ENCODE peak calls at places on chromosomes 3 and 15, in eight cellular contexts. One of them, this sample, is unnamed.

GRCh38 chr3:58272891-58273290 is 33.2 kb upstream of the RPP14 start:
- DNase-seq in aorta: no peak
- DNase-seq in kidney glomerular epithelial cell: no peak
- DNase-seq in GM04504: no peak
- DNase-seq in GM23248: peak
- DNase-seq in A549: no peak
- DNase-seq in ureter: no peak
- DNase-seq in pancreas: no peak
- DNase-seq in this sample: no peak

GRCh38 chr3:175598740-175599139 is 739.6 kb downstream of the NAALADL2 start:
- DNase-seq in A549: no peak
- DNase-seq in aorta: no peak
- DNase-seq in ureter: no peak
- DNase-seq in GM04504: no peak
- DNase-seq in pancreas: no peak
- DNase-seq in kidney glomerular epithelial cell: no peak
- DNase-seq in GM23248: no peak
- DNase-seq in this sample: no peak

GRCh38 chr3:195286115-195286872 is 15.3 kb upstream of the XXYLT1 start:
- DNase-seq in pancreas: no peak
- DNase-seq in GM23248: peak
- DNase-seq in GM04504: no peak
- DNase-seq in aorta: no peak
- DNase-seq in ureter: no peak
- DNase-seq in kidney glomerular epithelial cell: no peak
- DNase-seq in A549: no peak
- DNase-seq in this sample: no peak

GRCh38 chr3:38662544-38662943 is 13.1 kb upstream of the SCN5A start:
- DNase-seq in GM23248: peak
- DNase-seq in pancreas: no peak
- DNase-seq in kidney glomerular epithelial cell: peak
- DNase-seq in GM04504: peak
- DNase-seq in ureter: no peak
- DNase-seq in A549: peak
- DNase-seq in aorta: no peak
- DNase-seq in this sample: no peak

GRCh38 chr3:151538706-151539403 is 78.0 kb upstream of the IGSF10 start:
- DNase-seq in GM04504: peak
- DNase-seq in aorta: no peak
- DNase-seq in pancreas: peak
- DNase-seq in kidney glomerular epithelial cell: no peak
- DNase-seq in A549: no peak
- DNase-seq in GM23248: peak
- DNase-seq in ureter: no peak
- DNase-seq in this sample: peak

GRCh38 chr3:126971891-126972351 is 11.0 kb upstream of the PLXNA1 start:
- DNase-seq in kidney glomerular epithelial cell: no peak
- DNase-seq in GM04504: no peak
- DNase-seq in GM23248: peak
- DNase-seq in ureter: peak
- DNase-seq in pancreas: peak
- DNase-seq in A549: no peak
- DNase-seq in aorta: peak
- DNase-seq in this sample: peak

GRCh38 chr3:127124135-127124534 is 68.8 kb upstream of the PRR23E start:
- DNase-seq in ureter: no peak
- DNase-seq in kidney glomerular epithelial cell: no peak
- DNase-seq in GM23248: peak
- DNase-seq in pancreas: no peak
- DNase-seq in GM04504: no peak
- DNase-seq in aorta: no peak
- DNase-seq in A549: no peak
- DNase-seq in this sample: no peak

GRCh38 chr15:28873585-28874139 is 12.1 kb upstream of the APBA2 start:
- DNase-seq in GM04504: no peak
- DNase-seq in A549: no peak
- DNase-seq in GM23248: no peak
- DNase-seq in aorta: peak
- DNase-seq in pancreas: peak
- DNase-seq in ureter: no peak
- DNase-seq in kidney glomerular epithelial cell: no peak
- DNase-seq in this sample: no peak

GRCh38 chr15:37099321-37100108 is 834 bp downstream of the MEIS2 start:
- DNase-seq in A549: peak
- DNase-seq in GM23248: peak
- DNase-seq in kidney glomerular epithelial cell: no peak
- DNase-seq in pancreas: peak
- DNase-seq in GM04504: no peak
- DNase-seq in ureter: peak
- DNase-seq in aorta: no peak
- DNase-seq in this sample: no peak

GRCh38 chr15:77633913-77634265 is 1.2 kb upstream of the LINGO1 start:
- DNase-seq in GM23248: no peak
- DNase-seq in GM04504: no peak
- DNase-seq in ureter: no peak
- DNase-seq in pancreas: no peak
- DNase-seq in A549: no peak
- DNase-seq in aorta: no peak
- DNase-seq in kidney glomerular epithelial cell: no peak
- DNase-seq in this sample: no peak

GRCh38 chr15:42203891-42204290 is 4.2 kb downstream of the VPS39 start:
- DNase-seq in kidney glomerular epithelial cell: no peak
- DNase-seq in aorta: no peak
- DNase-seq in GM04504: no peak
- DNase-seq in A549: no peak
- DNase-seq in GM23248: peak
- DNase-seq in ureter: no peak
- DNase-seq in pancreas: no peak
- DNase-seq in this sample: no peak

GRCh38 chr3:138434875-138435772 is 708 bp downstream of the ESYT3 start:
- DNase-seq in ureter: no peak
- DNase-seq in GM04504: no peak
- DNase-seq in A549: peak
- DNase-seq in aorta: peak
- DNase-seq in pancreas: no peak
- DNase-seq in kidney glomerular epithelial cell: no peak
- DNase-seq in GM23248: peak
- DNase-seq in this sample: no peak

GRCh38 chr15:39774688-39775267 is 7.9 kb downstream of the FSIP1 start:
- DNase-seq in aorta: no peak
- DNase-seq in kidney glomerular epithelial cell: no peak
- DNase-seq in GM23248: no peak
- DNase-seq in A549: no peak
- DNase-seq in pancreas: no peak
- DNase-seq in ureter: no peak
- DNase-seq in GM04504: no peak
- DNase-seq in this sample: no peak

GRCh38 chr3:72031581-72031980 is 246.6 kb upstream of the PROK2 start:
- DNase-seq in pancreas: peak
- DNase-seq in kidney glomerular epithelial cell: no peak
- DNase-seq in GM04504: peak
- DNase-seq in aorta: no peak
- DNase-seq in ureter: no peak
- DNase-seq in A549: no peak
- DNase-seq in GM23248: peak
- DNase-seq in this sample: no peak

GRCh38 chr3:197352382-197352781 is 54.0 kb upstream of the DLG1 start:
- DNase-seq in kidney glomerular epithelial cell: no peak
- DNase-seq in aorta: peak
- DNase-seq in GM04504: peak
- DNase-seq in GM23248: peak
- DNase-seq in A549: no peak
- DNase-seq in ureter: peak
- DNase-seq in pancreas: no peak
- DNase-seq in this sample: no peak